ENCODE peak calls at places on chromosomes 6 and 20, in ten cellular contexts. R, A, B, E, H, K, Z, G, L and J are unnamed samples.

GRCh38 chr20:62641749-62642665 is at the start of gene SLCO4A1:
- DNase-seq in B (peak; percentile 71), Z (peak; percentile 89), A (peak; percentile 89), L (no peak), H (peak; percentile 88), E (peak; percentile 83), K (peak; percentile 96), R (peak; percentile 84), G (peak; percentile 91), J (peak; percentile 81)

GRCh38 chr6:154514481-154514880 is 4.0 kb upstream of the CNKSR3 start:
- DNase-seq in H (no peak), K (no peak), L (no peak), B (no peak), A (no peak), Z (no peak), E (no peak), R (no peak), G (no peak), J (no peak)

GRCh38 chr6:163355471-163355991 is 59.0 kb upstream of the QKI start:
- DNase-seq in H (peak; percentile 76), G (peak; percentile 82), E (no peak), R (no peak), Z (peak; percentile 79), A (peak; percentile 57), L (peak; percentile 51), B (peak; percentile 50), K (no peak), J (peak; percentile 78)

GRCh38 chr20:16803965-16804792 is 56.0 kb downstream of the OTOR start:
- DNase-seq in B (peak; percentile 32), A (peak; percentile 32), E (peak; percentile 51), R (no peak), Z (peak; percentile 59), G (peak; percentile 79), K (peak; percentile 12), L (no peak), H (peak; percentile 62), J (peak; percentile 17)

GRCh38 chr6:90336591-90336990 is 39.9 kb upstream of the BACH2 start:
- DNase-seq in Z (no peak), H (no peak), B (no peak), A (no peak), K (no peak), G (no peak), L (no peak), R (no peak), E (no peak), J (no peak)

GRCh38 chr6:106973018-106973840 is 1.3 kb downstream of the CD24 start:
- DNase-seq in Z (no peak), L (no peak), H (no peak), R (no peak), E (peak; percentile 53), K (peak; percentile 35), A (no peak), G (no peak), B (no peak), J (no peak)

GRCh38 chr6:148509152-148509571 is 166.5 kb downstream of the SASH1 start:
- DNase-seq in A (no peak), E (no peak), K (no peak), R (no peak), B (peak; percentile 14), G (no peak), H (no peak), L (no peak), Z (no peak), J (no peak)

GRCh38 chr6:10425177-10425972 is 10.5 kb upstream of the TFAP2A start:
- DNase-seq in A (no peak), R (no peak), K (no peak), Z (no peak), E (no peak), B (no peak), G (no peak), H (no peak), L (no peak), J (no peak)

GRCh38 chr20:33677991-33678431 is 3.8 kb upstream of the NECAB3 start:
- DNase-seq in K (no peak), Z (peak; percentile 83), B (no peak), L (no peak), R (no peak), E (no peak), A (no peak), H (no peak), G (no peak), J (peak; percentile 74)

GRCh38 chr6:83615025-83615999 is 93.6 kb downstream of the SNAP91 start:
- DNase-seq in H (peak; percentile 43), G (no peak), Z (no peak), A (peak; percentile 11), L (no peak), E (peak; percentile 43), B (peak; percentile 20), K (no peak), R (no peak), J (no peak)

GRCh38 chr20:2914160-2914559 is 40.9 kb downstream of the PTPRA start:
- DNase-seq in A (no peak), K (no peak), Z (no peak), L (no peak), R (no peak), B (peak; percentile 11), E (no peak), G (no peak), H (peak; percentile 35), J (no peak)

GRCh38 chr6:36241728-36242127 is 28.1 kb upstream of the PNPLA1 start:
- DNase-seq in Z (no peak), K (no peak), L (peak; percentile 17), A (no peak), R (no peak), B (no peak), G (no peak), E (no peak), H (peak; percentile 80), J (no peak)

GRCh38 chr20:44610313-44610965 is 28.1 kb downstream of the PKIG start:
- DNase-seq in E (no peak), Z (no peak), G (no peak), K (no peak), H (peak; percentile 41), L (no peak), R (no peak), A (no peak), B (no peak), J (no peak)

GRCh38 chr20:37711001-37711400 is 17.2 kb downstream of the CTNNBL1 start:
- DNase-seq in B (no peak), E (no peak), Z (no peak), K (no peak), H (no peak), R (no peak), L (no peak), A (no peak), G (no peak), J (no peak)

GRCh38 chr6:6712979-6713514 is 124.5 kb downstream of the LY86 start:
- DNase-seq in E (no peak), G (no peak), R (no peak), Z (no peak), L (no peak), A (no peak), K (no peak), B (peak; percentile 22), H (peak; percentile 91), J (no peak)

GRCh38 chr6:158046201-158047119 is 64.8 kb downstream of the SYNJ2 start:
- DNase-seq in E (no peak), B (no peak), K (no peak), A (no peak), Z (peak; percentile 30), H (no peak), G (no peak), R (no peak), L (no peak), J (peak; percentile 3)

GRCh38 chr20:63400486-63401210 is 39.5 kb upstream of the CHRNA4 start:
- DNase-seq in K (no peak), Z (no peak), H (no peak), B (no peak), A (no peak), L (no peak), G (no peak), R (no peak), E (no peak), J (no peak)

GRCh38 chr6:4573958-4574481 is 202.2 kb upstream of the CDYL start:
- DNase-seq in A (no peak), B (no peak), E (no peak), H (no peak), K (no peak), L (peak; percentile 72), R (no peak), G (no peak), Z (no peak), J (no peak)

GRCh38 chr6:90121982-90122381 is 174.7 kb downstream of the BACH2 start:
- DNase-seq in A (no peak), K (no peak), L (no peak), R (no peak), B (no peak), E (no peak), Z (peak; percentile 74), H (no peak), G (no peak), J (no peak)

GRCh38 chr6:54718541-54719023 is 128.0 kb upstream of the FAM83B start:
- DNase-seq in Z (no peak), E (peak; percentile 82), K (no peak), R (no peak), L (no peak), H (no peak), B (no peak), G (no peak), A (no peak), J (no peak)

GRCh38 chr20:64219202-64219601 is 36.3 kb upstream of the PCMTD2 start:
- DNase-seq in A (no peak), L (no peak), G (no peak), R (no peak), H (no peak), B (no peak), K (no peak), E (no peak), Z (no peak), J (no peak)

GRCh38 chr6:89044988-89045387 is 35.6 kb upstream of the PNRC1 start:
- DNase-seq in B (no peak), Z (no peak), L (no peak), E (no peak), A (no peak), K (no peak), G (no peak), R (no peak), H (peak; percentile 79), J (peak; percentile 63)

GRCh38 chr6:34182751-34183531 is 37.1 kb upstream of the GRM4 start:
- DNase-seq in Z (no peak), B (no peak), H (peak; percentile 99), K (peak; percentile 54), A (no peak), E (no peak), G (peak; percentile 28), L (no peak), R (peak; percentile 67), J (no peak)

GRCh38 chr20:35263609-35264223 is 14.2 kb downstream of the MMP24OS start:
- DNase-seq in R (no peak), G (no peak), Z (no peak), A (no peak), E (no peak), B (peak; percentile 74), H (no peak), K (no peak), L (no peak), J (peak; percentile 47)

GRCh38 chr6:153568601-153569000 is 437.5 kb upstream of the RGS17 start:
- DNase-seq in E (no peak), R (no peak), B (peak; percentile 48), H (no peak), K (no peak), G (no peak), A (no peak), L (peak; percentile 5), Z (no peak), J (no peak)

GRCh38 chr6:158831571-158831970 is 12.4 kb upstream of the EZR start:
- DNase-seq in L (no peak), A (no peak), H (no peak), R (no peak), B (no peak), G (no peak), E (no peak), Z (no peak), K (no peak), J (no peak)

GRCh38 chr6:139473239-139473701 is 98.8 kb upstream of the CITED2 start:
- DNase-seq in Z (no peak), K (no peak), G (no peak), B (peak; percentile 6), A (no peak), R (no peak), H (no peak), L (no peak), E (no peak), J (no peak)

GRCh38 chr6:111871207-111871606 is 2.0 kb downstream of the FYN start:
- DNase-seq in L (no peak), E (no peak), B (no peak), Z (no peak), A (no peak), G (no peak), R (no peak), H (peak; percentile 18), K (no peak), J (no peak)